ENCODE peak calls at places on chromosomes 3 and 15, in six cellular contexts. One of them, this sample, is unnamed.

GRCh38 chr3:109702252-109702651 is 364.9 kb upstream of the DPPA4 start:
- DNase-seq in IMR-90: peak
- DNase-seq in AG09309: no peak
- DNase-seq in WTC11: no peak
- DNase-seq in heart right ventricle: no peak
- DNase-seq in AG04449: no peak
- DNase-seq in this sample: no peak

GRCh38 chr3:52446631-52447511 is 2.0 kb upstream of the SEMA3G start:
- DNase-seq in heart right ventricle: peak
- DNase-seq in AG04449: no peak
- DNase-seq in IMR-90: peak
- DNase-seq in AG09309: no peak
- DNase-seq in WTC11: peak
- DNase-seq in this sample: peak

GRCh38 chr15:56923174-56923579 is 4.7 kb downstream of the TCF12 start:
- DNase-seq in IMR-90: no peak
- DNase-seq in WTC11: no peak
- DNase-seq in heart right ventricle: no peak
- DNase-seq in AG09309: no peak
- DNase-seq in AG04449: no peak
- DNase-seq in this sample: no peak

GRCh38 chr15:85974348-85974705 is 105.3 kb upstream of the AGBL1 start:
- DNase-seq in IMR-90: no peak
- DNase-seq in AG04449: no peak
- DNase-seq in heart right ventricle: no peak
- DNase-seq in WTC11: no peak
- DNase-seq in AG09309: no peak
- DNase-seq in this sample: no peak

GRCh38 chr3:108818404-108818803 is 4.2 kb upstream of the TRAT1 start:
- DNase-seq in IMR-90: peak
- DNase-seq in heart right ventricle: no peak
- DNase-seq in AG09309: no peak
- DNase-seq in AG04449: no peak
- DNase-seq in WTC11: peak
- DNase-seq in this sample: no peak

GRCh38 chr3:175805825-175806224 is 946.7 kb downstream of the NAALADL2 start:
- DNase-seq in AG09309: no peak
- DNase-seq in AG04449: peak
- DNase-seq in IMR-90: peak
- DNase-seq in WTC11: no peak
- DNase-seq in heart right ventricle: no peak
- DNase-seq in this sample: no peak

GRCh38 chr3:45777111-45777752 is 19.1 kb downstream of the SLC6A20 start:
- DNase-seq in IMR-90: no peak
- DNase-seq in AG04449: no peak
- DNase-seq in WTC11: no peak
- DNase-seq in heart right ventricle: no peak
- DNase-seq in AG09309: no peak
- DNase-seq in this sample: no peak

GRCh38 chr15:68576253-68577236 is 2.2 kb upstream of the CORO2B start:
- DNase-seq in heart right ventricle: no peak
- DNase-seq in AG04449: no peak
- DNase-seq in WTC11: no peak
- DNase-seq in AG09309: no peak
- DNase-seq in IMR-90: no peak
- DNase-seq in this sample: no peak

GRCh38 chr15:31367730-31368344 is 41.2 kb downstream of the KLF13 start:
- DNase-seq in WTC11: no peak
- DNase-seq in AG04449: no peak
- DNase-seq in IMR-90: no peak
- DNase-seq in AG09309: no peak
- DNase-seq in heart right ventricle: no peak
- DNase-seq in this sample: no peak

GRCh38 chr3:124118397-124118796 is 126.5 kb upstream of the ROPN1 start:
- DNase-seq in AG09309: no peak
- DNase-seq in heart right ventricle: no peak
- DNase-seq in WTC11: no peak
- DNase-seq in IMR-90: peak
- DNase-seq in AG04449: no peak
- DNase-seq in this sample: no peak

GRCh38 chr3:172201990-172202318 is 162.6 kb downstream of the FNDC3B start:
- DNase-seq in AG04449: peak
- DNase-seq in IMR-90: peak
- DNase-seq in WTC11: no peak
- DNase-seq in AG09309: peak
- DNase-seq in heart right ventricle: peak
- DNase-seq in this sample: no peak

GRCh38 chr3:32176989-32177701 is 61.3 kb upstream of the CMTM8 start:
- DNase-seq in IMR-90: peak
- DNase-seq in heart right ventricle: peak
- DNase-seq in AG04449: no peak
- DNase-seq in AG09309: peak
- DNase-seq in WTC11: peak
- DNase-seq in this sample: peak

GRCh38 chr15:35271371-35272043 is 186.4 kb upstream of the NANOGP8 start:
- DNase-seq in heart right ventricle: no peak
- DNase-seq in AG04449: no peak
- DNase-seq in WTC11: no peak
- DNase-seq in AG09309: no peak
- DNase-seq in IMR-90: peak
- DNase-seq in this sample: no peak

GRCh38 chr15:98823012-98823458 is 174.7 kb downstream of the IGF1R start:
- DNase-seq in AG09309: no peak
- DNase-seq in IMR-90: peak
- DNase-seq in heart right ventricle: no peak
- DNase-seq in WTC11: peak
- DNase-seq in AG04449: peak
- DNase-seq in this sample: no peak

GRCh38 chr15:80242132-80242769 is 9.8 kb downstream of the CTXND1 start:
- DNase-seq in IMR-90: peak
- DNase-seq in WTC11: peak
- DNase-seq in heart right ventricle: no peak
- DNase-seq in AG04449: no peak
- DNase-seq in AG09309: no peak
- DNase-seq in this sample: peak

GRCh38 chr3:38454179-38454883 is 641 bp downstream of the ACVR2B start:
- DNase-seq in AG09309: no peak
- DNase-seq in AG04449: no peak
- DNase-seq in heart right ventricle: no peak
- DNase-seq in IMR-90: peak
- DNase-seq in WTC11: peak
- DNase-seq in this sample: peak

GRCh38 chr3:10635446-10636076 is 130.2 kb upstream of the ATP2B2 start:
- DNase-seq in AG09309: no peak
- DNase-seq in IMR-90: no peak
- DNase-seq in AG04449: no peak
- DNase-seq in heart right ventricle: no peak
- DNase-seq in WTC11: no peak
- DNase-seq in this sample: no peak

GRCh38 chr15:101570238-101570637 is 80.7 kb upstream of the PCSK6 start:
- DNase-seq in AG04449: no peak
- DNase-seq in AG09309: no peak
- DNase-seq in WTC11: no peak
- DNase-seq in IMR-90: no peak
- DNase-seq in heart right ventricle: no peak
- DNase-seq in this sample: no peak

GRCh38 chr3:89186446-89186845 is 79.0 kb downstream of the EPHA3 start:
- DNase-seq in heart right ventricle: no peak
- DNase-seq in WTC11: no peak
- DNase-seq in IMR-90: no peak
- DNase-seq in AG04449: no peak
- DNase-seq in AG09309: no peak
- DNase-seq in this sample: no peak

GRCh38 chr3:82640254-82640653 is 878.8 kb upstream of the GBE1 start:
- DNase-seq in AG04449: no peak
- DNase-seq in IMR-90: no peak
- DNase-seq in AG09309: no peak
- DNase-seq in WTC11: no peak
- DNase-seq in heart right ventricle: no peak
- DNase-seq in this sample: no peak

GRCh38 chr15:45169608-45170480 is 17.9 kb downstream of the SHF start:
- DNase-seq in IMR-90: no peak
- DNase-seq in WTC11: no peak
- DNase-seq in AG09309: no peak
- DNase-seq in heart right ventricle: no peak
- DNase-seq in AG04449: no peak
- DNase-seq in this sample: no peak

GRCh38 chr3:481680-482079 is 285.1 kb downstream of the CHL1 start:
- DNase-seq in WTC11: no peak
- DNase-seq in heart right ventricle: no peak
- DNase-seq in AG04449: no peak
- DNase-seq in AG09309: no peak
- DNase-seq in IMR-90: no peak
- DNase-seq in this sample: no peak

GRCh38 chr3:112699436-112699978 is 58.6 kb upstream of the CCDC80 start:
- DNase-seq in heart right ventricle: no peak
- DNase-seq in AG04449: no peak
- DNase-seq in AG09309: no peak
- DNase-seq in IMR-90: peak
- DNase-seq in WTC11: no peak
- DNase-seq in this sample: no peak

GRCh38 chr3:183275418-183275817 is 22.4 kb downstream of the B3GNT5 start:
- DNase-seq in heart right ventricle: no peak
- DNase-seq in WTC11: no peak
- DNase-seq in AG09309: no peak
- DNase-seq in IMR-90: peak
- DNase-seq in AG04449: no peak
- DNase-seq in this sample: no peak

GRCh38 chr15:101017041-101017754 is 98.0 kb downstream of the LRRK1 start:
- DNase-seq in heart right ventricle: peak
- DNase-seq in AG04449: no peak
- DNase-seq in WTC11: peak
- DNase-seq in IMR-90: peak
- DNase-seq in AG09309: no peak
- DNase-seq in this sample: no peak

GRCh38 chr3:35800960-35801459 is 161.7 kb downstream of the ARPP21 start:
- DNase-seq in IMR-90: no peak
- DNase-seq in AG04449: no peak
- DNase-seq in WTC11: no peak
- DNase-seq in heart right ventricle: no peak
- DNase-seq in AG09309: no peak
- DNase-seq in this sample: no peak

DNA sequence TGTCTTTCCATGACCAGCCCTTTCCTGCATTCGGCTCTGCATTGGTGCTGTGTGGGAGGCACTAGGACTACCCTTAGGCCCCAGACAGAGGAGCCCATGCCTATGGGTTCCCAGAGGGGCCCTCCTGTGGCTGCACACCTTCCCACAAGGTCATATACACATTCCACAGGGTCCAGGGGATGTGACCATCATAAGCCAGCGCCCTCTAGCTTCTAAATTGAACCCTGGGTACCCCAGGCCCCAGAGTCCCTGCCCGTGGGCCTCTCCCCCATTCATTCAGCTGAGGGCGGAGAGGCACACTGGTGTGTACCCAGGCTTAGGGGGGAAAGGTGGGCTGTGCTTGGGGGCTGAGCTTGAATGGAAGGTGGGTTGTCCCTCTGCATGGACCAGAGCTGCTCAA is 10.2 kb upstream of the SLC6A6 start:
- DNase-seq in heart right ventricle: no peak
- DNase-seq in AG04449: no peak
- DNase-seq in IMR-90: no peak
- DNase-seq in WTC11: peak
- DNase-seq in AG09309: no peak
- DNase-seq in this sample: no peak
- TF ChIP-seq CTCF in heart right ventricle: peak
- TF ChIP-seq CTCF in AG04449: no peak
- TF ChIP-seq CTCF in IMR-90: no peak
- TF ChIP-seq CTCF in WTC11: no peak
- TF ChIP-seq CTCF in AG09309: no peak
- TF ChIP-seq CTCF in this sample: no peak

DNA sequence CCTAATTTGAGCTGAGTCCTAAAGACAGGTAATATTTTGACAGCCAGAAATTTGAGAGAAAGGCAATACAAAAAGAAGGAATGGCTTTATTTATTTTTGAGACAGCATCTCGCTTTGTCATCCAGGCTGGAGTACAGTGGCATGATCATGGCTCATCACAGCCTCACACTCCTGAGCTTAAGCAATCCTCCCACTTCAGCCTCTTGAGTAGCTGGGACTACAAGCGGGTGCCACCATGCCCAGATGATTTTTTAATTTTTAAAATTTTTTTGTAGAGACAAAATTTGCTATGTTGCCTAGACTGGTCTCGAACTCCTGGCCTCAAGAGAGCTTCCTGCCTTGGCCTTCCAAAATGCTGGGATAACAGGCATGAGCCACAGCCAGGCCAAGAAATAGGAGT is 77.4 kb upstream of the SLC4A7 start:
- DNase-seq in IMR-90: no peak
- DNase-seq in WTC11: no peak
- DNase-seq in AG09309: no peak
- DNase-seq in heart right ventricle: no peak
- DNase-seq in AG04449: no peak
- DNase-seq in this sample: no peak
- TF ChIP-seq CTCF in IMR-90: no peak
- TF ChIP-seq CTCF in WTC11: no peak
- TF ChIP-seq CTCF in AG09309: no peak
- TF ChIP-seq CTCF in heart right ventricle: no peak
- TF ChIP-seq CTCF in AG04449: no peak
- TF ChIP-seq CTCF in this sample: no peak

DNA sequence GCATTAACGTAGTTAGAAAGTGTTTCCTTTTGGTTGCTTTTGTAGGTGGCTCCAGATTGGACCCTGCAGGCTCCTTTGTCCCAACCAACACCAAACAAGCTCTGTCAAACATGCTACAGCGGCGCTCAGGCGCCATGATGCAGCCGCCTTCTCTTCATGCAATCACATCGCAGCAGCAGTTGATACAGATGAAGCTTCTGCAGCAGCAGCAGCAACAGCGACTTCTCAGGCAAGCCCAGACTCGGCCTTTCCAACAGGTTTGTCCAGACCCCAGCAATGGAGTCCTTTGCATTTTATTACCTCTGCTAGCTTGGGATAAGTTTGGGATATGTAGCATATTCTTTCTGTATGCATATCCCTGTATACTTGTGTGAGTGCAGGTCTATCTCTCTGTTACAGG is 10.1 kb upstream of the P2RY12 start:
- DNase-seq in IMR-90: no peak
- DNase-seq in AG04449: no peak
- DNase-seq in AG09309: no peak
- DNase-seq in WTC11: peak
- DNase-seq in heart right ventricle: no peak
- DNase-seq in this sample: no peak
- TF ChIP-seq CTCF in IMR-90: no peak
- TF ChIP-seq CTCF in AG04449: no peak
- TF ChIP-seq CTCF in AG09309: no peak
- TF ChIP-seq CTCF in WTC11: no peak
- TF ChIP-seq CTCF in heart right ventricle: no peak
- TF ChIP-seq CTCF in this sample: no peak

GRCh38 chr3:174126990-174127758 is 729.6 kb downstream of the NLGN1 start:
- DNase-seq in WTC11: no peak
- DNase-seq in heart right ventricle: no peak
- DNase-seq in AG09309: no peak
- DNase-seq in AG04449: no peak
- DNase-seq in IMR-90: peak
- DNase-seq in this sample: no peak

GRCh38 chr3:174120997-174121396 is 723.5 kb downstream of the NLGN1 start:
- DNase-seq in AG09309: no peak
- DNase-seq in AG04449: no peak
- DNase-seq in WTC11: no peak
- DNase-seq in IMR-90: no peak
- DNase-seq in heart right ventricle: no peak
- DNase-seq in this sample: no peak

GRCh38 chr3:174122411-174122810 is 724.9 kb downstream of the NLGN1 start:
- DNase-seq in AG04449: no peak
- DNase-seq in IMR-90: no peak
- DNase-seq in AG09309: no peak
- DNase-seq in heart right ventricle: no peak
- DNase-seq in WTC11: no peak
- DNase-seq in this sample: no peak

GRCh38 chr3:174125267-174125844 is 727.8 kb downstream of the NLGN1 start:
- DNase-seq in heart right ventricle: peak
- DNase-seq in AG09309: peak
- DNase-seq in WTC11: peak
- DNase-seq in IMR-90: peak
- DNase-seq in AG04449: no peak
- DNase-seq in this sample: peak
- TF ChIP-seq CTCF in heart right ventricle: peak
- TF ChIP-seq CTCF in AG09309: peak
- TF ChIP-seq CTCF in WTC11: peak
- TF ChIP-seq CTCF in IMR-90: peak
- TF ChIP-seq CTCF in AG04449: peak
- TF ChIP-seq CTCF in this sample: peak